ENCODE peak calls at places on chromosomes 12 and 14, in seven cellular contexts. J is hippocampal formation; I is GM06990; W is fibroblast of pulmonary artery; G is effector memory CD8-positive, alpha-beta T cell; A is NCI-H524; T is stomach. M is an unnamed sample.

GRCh38 chr12:106246891-106247730 is 709 bp downstream of the CKAP4 start:
- DNase-seq in J (peak; percentile 12), I (peak; percentile 66), W (peak; percentile 68), G (no peak), A (no peak), T (peak; percentile 75), M (peak; percentile 62)

GRCh38 chr14:52917732-52918131 is 33.1 kb downstream of the FERMT2 start:
- DNase-seq in J (no peak), I (no peak), W (peak; percentile 41), G (no peak), A (no peak), T (no peak), M (no peak)

GRCh38 chr14:50550294-50550693 is 9.7 kb upstream of the ATL1 start:
- DNase-seq in J (no peak), I (no peak), W (no peak), G (no peak), A (no peak), T (no peak), M (no peak)

GRCh38 chr14:65832431-65833253 is 420.1 kb downstream of the FUT8 start:
- DNase-seq in J (no peak), I (no peak), W (peak; percentile 16), G (no peak), A (no peak), T (no peak), M (no peak)

GRCh38 chr12:46174061-46174662 is 94.7 kb downstream of the SLC38A1 start:
- DNase-seq in J (no peak), I (peak; percentile 63), W (no peak), G (no peak), A (no peak), T (no peak), M (no peak)

GRCh38 chr14:105090493-105091334 is 25.5 kb upstream of the GPR132 start:
- DNase-seq in J (peak; percentile 44), I (peak; percentile 80), W (peak; percentile 76), G (peak; percentile 86), A (peak; percentile 47), T (peak; percentile 90), M (peak; percentile 67)

GRCh38 chr12:48157889-48158370 is 615 bp upstream of the ASB8 start:
- DNase-seq in J (no peak), I (no peak), W (no peak), G (peak; percentile 9), A (no peak), T (no peak), M (no peak)

GRCh38 chr14:54253195-54253947 is 143.4 kb upstream of the CDKN3 start:
- DNase-seq in J (no peak), I (no peak), W (peak; percentile 63), G (no peak), A (no peak), T (no peak), M (peak; percentile 86)

GRCh38 chr14:26281280-26281998 is 316.4 kb downstream of the NOVA1 start:
- DNase-seq in J (no peak), I (no peak), W (peak; percentile 93), G (no peak), A (no peak), T (no peak), M (peak; percentile 45)